ENCODE peak calls at places on chromosomes 12 and 14, in seven cellular contexts. L, C, Y, W, Z, M and V are unnamed samples.

GRCh38 chr12:45299132-45299692 is 83.3 kb downstream of the ANO6 start:
- DNase-seq in C (peak; percentile 36), M (no peak), Y (no peak), Z (no peak), L (no peak), W (peak; percentile 70), V (peak; percentile 23)

GRCh38 chr12:108768591-108769500 is 37.5 kb upstream of the CORO1C start:
- DNase-seq in M (peak; percentile 17), Y (peak; percentile 33), L (peak; percentile 49), W (no peak), Z (peak; percentile 46), C (no peak), V (peak; percentile 63)

GRCh38 chr12:47838286-47838931 is 18.7 kb upstream of the HDAC7 start:
- DNase-seq in C (peak; percentile 74), Y (peak; percentile 26), Z (peak; percentile 82), W (peak; percentile 41), L (no peak), M (no peak), V (peak; percentile 44)

GRCh38 chr14:33307691-33308369 is 369.2 kb downstream of the NPAS3 start:
- DNase-seq in C (no peak), W (peak; percentile 8), Y (no peak), Z (peak; percentile 27), L (no peak), M (no peak), V (no peak)

GRCh38 chr12:56172839-56173238 is 14.7 kb downstream of the MYL6 start:
- DNase-seq in L (no peak), W (no peak), Y (no peak), M (no peak), Z (no peak), C (no peak), V (no peak)

GRCh38 chr12:86234309-86234708 is 21.9 kb downstream of the MGAT4C start:
- DNase-seq in C (no peak), L (no peak), M (no peak), W (no peak), Z (no peak), Y (no peak), V (no peak)

GRCh38 chr14:88005050-88005481 is at the start of gene GPR65:
- DNase-seq in L (no peak), Z (no peak), M (peak; percentile 69), C (no peak), Y (no peak), W (no peak), V (no peak)

GRCh38 chr12:78559441-78559840 is 305.1 kb upstream of the SYT1 start:
- DNase-seq in Y (no peak), M (no peak), W (no peak), L (no peak), Z (no peak), C (no peak), V (no peak)

GRCh38 chr12:5259523-5259922 is 172.4 kb upstream of the NTF3 start:
- DNase-seq in Z (no peak), C (no peak), W (no peak), Y (no peak), M (no peak), L (no peak), V (no peak)

GRCh38 chr12:124747426-124748161 is 116.1 kb downstream of the SCARB1 start:
- DNase-seq in Z (no peak), Y (peak; percentile 65), L (no peak), M (peak; percentile 45), C (no peak), W (peak; percentile 25), V (no peak)

GRCh38 chr14:64841121-64841611 is 38.5 kb downstream of the SPTB start:
- DNase-seq in W (no peak), M (no peak), Z (no peak), L (peak; percentile 21), Y (peak; percentile 51), C (peak; percentile 55), V (peak; percentile 56)

GRCh38 chr12:111993290-111994150 is 19.4 kb downstream of the TMEM116 start:
- DNase-seq in L (no peak), W (no peak), Y (no peak), C (no peak), Z (no peak), M (peak; percentile 43), V (no peak)

GRCh38 chr14:105128059-105128458 is 40.5 kb downstream of the JAG2 start:
- DNase-seq in W (no peak), Z (no peak), L (no peak), C (no peak), M (no peak), Y (no peak), V (no peak)

GRCh38 chr14:65600742-65601141 is 188.2 kb downstream of the FUT8 start:
- DNase-seq in M (no peak), Y (no peak), C (no peak), Z (no peak), W (no peak), L (no peak), V (no peak)

GRCh38 chr12:123122649-123123048 is 28.2 kb downstream of the PITPNM2 start:
- DNase-seq in L (no peak), M (no peak), Z (no peak), Y (no peak), C (no peak), W (no peak), V (no peak)

GRCh38 chr12:4214912-4215861 is 58.4 kb upstream of the CCND2 start:
- DNase-seq in C (peak; percentile 24), Z (no peak), L (no peak), Y (no peak), M (peak; percentile 89), W (no peak), V (no peak)

GRCh38 chr12:124861492-124861891 is 2.2 kb downstream of the SCARB1 start:
- DNase-seq in Z (no peak), M (peak; percentile 39), Y (no peak), W (peak; percentile 62), C (peak; percentile 78), L (no peak), V (peak; percentile 53)

GRCh38 chr14:74905595-74906142 is 17.4 kb downstream of the RPS6KL1 start:
- DNase-seq in Z (peak; percentile 86), Y (peak; percentile 36), C (peak; percentile 71), M (no peak), W (peak; percentile 52), L (no peak), V (peak; percentile 28)

GRCh38 chr14:65168840-65169239 is 66.5 kb upstream of the MAX start:
- DNase-seq in W (no peak), Y (no peak), M (no peak), Z (no peak), L (no peak), C (no peak), V (peak; percentile 37)

GRCh38 chr12:104352106-104352713 is 48.7 kb downstream of the EID3 start:
- DNase-seq in Y (no peak), W (no peak), C (no peak), M (no peak), L (no peak), Z (no peak), V (no peak)

GRCh38 chr12:31600252-31600651 is 9.3 kb upstream of the DENND5B start:
- DNase-seq in C (no peak), Y (no peak), Z (no peak), M (no peak), W (no peak), L (no peak), V (no peak)

GRCh38 chr12:3405821-3406220 is 85.2 kb upstream of the PRMT8 start:
- DNase-seq in L (no peak), W (no peak), C (no peak), Z (no peak), Y (no peak), M (no peak), V (no peak)

GRCh38 chr12:119383206-119383605 is 48.7 kb downstream of the CCDC60 start:
- DNase-seq in W (no peak), C (peak; percentile 43), M (no peak), L (no peak), Y (no peak), Z (no peak), V (no peak)
- TF ChIP-seq MAX in W (no peak), C (no peak), M (no peak), L (no peak), Y (no peak), Z (no peak), V (no peak)

DNA sequence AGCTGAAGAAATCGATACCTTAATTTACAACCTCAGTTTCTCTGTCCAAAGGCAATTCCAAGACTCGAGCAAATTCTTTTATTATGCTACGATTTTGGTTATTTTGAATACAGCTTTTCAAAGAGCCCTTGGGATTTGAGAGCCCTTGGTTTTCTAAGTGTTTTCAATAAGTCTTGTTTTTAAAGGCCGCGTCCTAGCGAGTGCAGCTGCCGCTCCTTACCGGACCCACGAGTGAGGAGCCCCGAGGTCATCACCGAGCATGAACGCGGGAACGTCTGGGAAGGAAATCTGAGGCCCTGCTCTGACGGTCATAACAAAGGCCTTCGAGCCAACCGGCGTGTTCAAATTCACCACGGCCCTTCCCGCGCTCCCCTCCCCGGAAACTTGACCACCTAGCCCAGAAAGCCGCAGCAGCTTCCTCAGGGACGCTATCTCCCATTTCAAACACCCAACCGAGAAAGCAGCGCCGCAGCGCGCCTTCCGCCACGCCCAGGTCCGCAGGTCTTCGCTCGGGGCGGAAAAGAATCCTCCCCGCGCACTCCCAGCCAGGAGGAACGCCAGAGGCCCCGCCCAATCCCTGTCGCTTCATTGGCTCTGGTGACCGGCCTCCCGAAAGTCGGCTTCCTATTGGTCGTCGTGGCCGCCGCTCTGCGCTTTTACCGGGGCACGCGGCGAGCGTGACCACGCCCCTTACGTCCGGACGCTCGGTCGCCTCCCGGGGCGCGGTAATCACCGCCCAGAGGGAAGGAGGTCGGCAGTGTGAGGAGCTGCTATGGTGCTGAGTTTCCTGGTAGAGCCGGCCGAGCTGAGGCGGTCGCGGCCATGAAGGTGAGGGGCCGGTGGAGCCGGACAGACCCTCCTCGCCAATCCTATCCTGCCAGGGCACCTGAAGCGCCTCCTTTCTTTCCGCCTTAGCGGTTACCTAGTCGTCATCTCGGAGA is at the start of gene RNF34:
- DNase-seq in W (peak; percentile 98), Y (peak; percentile 97), M (peak; percentile 88), Z (peak; percentile 96), C (peak; percentile 99), L (peak; percentile 94), V (peak; percentile 97)
- H2AFZ ChIP-seq in W (peak within 1 kb of the TSS; percentile 42), Y (no peak within 1 kb of the TSS), M (peak within 1 kb of the TSS; percentile 76), Z (peak within 1 kb of the TSS; percentile 77), C (peak within 1 kb of the TSS; percentile 92), L (no peak within 1 kb of the TSS), V (no peak within 1 kb of the TSS)

GRCh38 chr14:36067428-36068187 is 108.9 kb downstream of the PTCSC3 start:
- DNase-seq in L (no peak), Z (no peak), W (no peak), C (no peak), Y (no peak), M (no peak), V (no peak)
- H3K4me2 ChIP-seq in L (no peak overlapping the region), Z (no peak overlapping the region), W (no peak overlapping the region), C (no peak overlapping the region), Y (no peak overlapping the region), M (no peak overlapping the region), V (no peak overlapping the region)

GRCh38 chr12:20213851-20214250 is 154.5 kb upstream of the PDE3A start:
- DNase-seq in L (no peak), W (no peak), Y (no peak), Z (no peak), M (no peak), C (no peak), V (no peak)

GRCh38 chr12:20211537-20211936 is 156.8 kb upstream of the PDE3A start:
- DNase-seq in Z (no peak), W (no peak), Y (no peak), L (no peak), M (no peak), C (no peak), V (no peak)

GRCh38 chr12:20212036-20212435 is 156.3 kb upstream of the PDE3A start:
- DNase-seq in C (no peak), M (no peak), Y (no peak), L (no peak), Z (no peak), W (peak; percentile 70), V (no peak)

GRCh38 chr12:20214286-20214685 is 154.1 kb upstream of the PDE3A start:
- DNase-seq in C (no peak), Z (no peak), Y (no peak), L (no peak), M (no peak), W (peak; percentile 43), V (no peak)

GRCh38 chr12:20212658-20213387 is 155.5 kb upstream of the PDE3A start:
- DNase-seq in Y (no peak), C (no peak), M (no peak), Z (peak; percentile 61), L (peak; percentile 69), W (peak; percentile 99), V (peak; percentile 82)
- TF ChIP-seq MAX in Y (no peak), C (no peak), M (no peak), Z (peak; percentile 87), L (peak; percentile 73), W (no peak), V (peak; percentile 81)